ENCODE peak calls at places on chromosomes 7 and 10, in four cellular contexts. V, I, S and Y are unnamed samples.

GRCh38 chr10:22670796-22671195 is 43.6 kb downstream of the PIP4K2A start:
- DNase-seq in V (no peak), I (peak), S (no peak), Y (no peak)

GRCh38 chr7:146486519-146486918 is 369.9 kb downstream of the CNTNAP2 start:
- DNase-seq in I (no peak), V (no peak), S (no peak), Y (no peak)

GRCh38 chr10:32059472-32059871 is 3.2 kb upstream of the KIF5B start:
- DNase-seq in V (no peak), S (no peak), I (no peak), Y (no peak)

GRCh38 chr7:5643280-5643679 is 138.2 kb downstream of the RNF216 start:
- DNase-seq in I (peak), S (no peak), V (no peak), Y (peak)

GRCh38 chr10:53256623-53257022 is 484.0 kb upstream of the MBL2 start:
- DNase-seq in S (no peak), V (no peak), I (no peak), Y (no peak)

GRCh38 chr10:110610308-110610774 is 33.8 kb upstream of the RBM20 start:
- DNase-seq in I (peak), V (peak), S (no peak), Y (no peak)

GRCh38 chr10:73534857-73535256 is 39.0 kb upstream of the PPP3CB start:
- DNase-seq in V (no peak), S (no peak), I (no peak), Y (no peak)

GRCh38 chr7:130135208-130136205 is 65.2 kb downstream of the KLHDC10 start:
- DNase-seq in I (peak), S (no peak), V (no peak), Y (no peak)

GRCh38 chr7:28988818-28989595 is 30.9 kb upstream of the TRIL start:
- DNase-seq in V (no peak), S (peak), I (peak), Y (peak)

GRCh38 chr7:123271231-123271630 is 71.5 kb upstream of the SLC13A1 start:
- DNase-seq in I (peak), V (no peak), S (no peak), Y (no peak)

GRCh38 chr7:136869006-136869961 is 832 bp downstream of the CHRM2 start:
- DNase-seq in V (no peak), S (no peak), I (peak), Y (no peak)

GRCh38 chr7:90604383-90604782 is 8.3 kb downstream of the CDK14 start:
- DNase-seq in S (no peak), V (no peak), I (no peak), Y (no peak)

GRCh38 chr10:102523250-102524029 is 19.7 kb downstream of the SUFU start:
- DNase-seq in I (peak), S (no peak), V (no peak), Y (peak)

GRCh38 chr7:17524746-17525145 is 226.3 kb downstream of the AHR start:
- DNase-seq in S (no peak), V (no peak), I (peak), Y (no peak)

GRCh38 chr7:68911754-68912153 is 686.5 kb upstream of the AUTS2 start:
- DNase-seq in S (no peak), V (no peak), I (no peak), Y (no peak)

GRCh38 chr7:123608991-123609882 is 7.6 kb downstream of the ASB15 start:
- DNase-seq in S (no peak), I (no peak), V (no peak), Y (no peak)

GRCh38 chr10:22712959-22713852 is 1.2 kb downstream of the PIP4K2A start:
- DNase-seq in S (no peak), I (peak), V (peak), Y (no peak)

GRCh38 chr10:30185916-30186315 is 126.5 kb upstream of the JCAD start:
- DNase-seq in V (no peak), S (no peak), I (peak), Y (no peak)

GRCh38 chr7:2523461-2523905 is 3.9 kb downstream of the LFNG start:
- DNase-seq in I (no peak), S (no peak), V (no peak), Y (no peak)

GRCh38 chr7:64099656-64100531 is 54.7 kb downstream of the ZNF727 start:
- DNase-seq in V (no peak), S (peak), I (no peak), Y (no peak)

GRCh38 chr10:119896061-119896655 is 3.6 kb downstream of the SEC23IP start:
- DNase-seq in V (no peak), S (no peak), I (peak), Y (no peak)

GRCh38 chr7:79923953-79924352 is 210.7 kb upstream of the GNAI1 start:
- DNase-seq in V (no peak), I (no peak), S (no peak), Y (no peak)

GRCh38 chr7:122132341-122132740 is 11.7 kb downstream of the AASS start:
- DNase-seq in V (no peak), I (peak), S (no peak), Y (no peak)

GRCh38 chr10:4763960-4764428 is 62.0 kb upstream of the AKR1E2 start:
- DNase-seq in S (no peak), V (no peak), I (peak), Y (no peak)

GRCh38 chr7:17099083-17099973 is 199.1 kb upstream of the AHR start:
- DNase-seq in V (peak), I (peak), S (no peak), Y (no peak)

GRCh38 chr10:110414563-110415309 is 83.0 kb upstream of the DUSP5 start:
- DNase-seq in S (no peak), V (peak), I (peak), Y (no peak)

GRCh38 chr10:49177391-49178355 is 10.5 kb downstream of the TMEM273 start:
- DNase-seq in S (peak), I (peak), V (no peak), Y (peak)

GRCh38 chr10:25082276-25083204 is 66.1 kb downstream of the THNSL1 start:
- DNase-seq in S (no peak), I (no peak), V (peak), Y (no peak)

GRCh38 chr10:92125169-92125543 is 165.7 kb downstream of the CPEB3 start:
- DNase-seq in V (no peak), S (no peak), I (peak), Y (no peak)

GRCh38 chr7:70570029-70570428 is 561.9 kb upstream of the GALNT17 start:
- DNase-seq in S (no peak), V (no peak), I (no peak), Y (no peak)

DNA sequence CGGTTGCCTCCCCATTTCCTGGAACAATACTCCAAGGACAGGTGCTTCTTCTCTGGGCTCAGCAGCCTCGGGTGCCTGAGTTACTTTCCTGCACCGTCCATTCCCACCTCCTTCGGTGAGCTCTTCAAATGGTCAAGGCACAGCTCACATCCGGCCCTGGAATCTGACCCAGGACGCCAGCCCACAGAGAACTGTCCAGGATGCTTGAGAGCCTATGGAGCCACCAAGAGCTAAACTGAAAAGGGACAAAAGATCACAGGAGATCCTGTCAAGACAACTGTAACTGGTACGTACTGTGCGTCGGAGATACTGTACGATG is 72.5 kb downstream of the CTBP2 start:
- DNase-seq in I (no peak), V (no peak), S (no peak), Y (no peak)
- H3K27ac ChIP-seq in I (no peak), V (peak), S (no peak), Y (no peak)

DNA sequence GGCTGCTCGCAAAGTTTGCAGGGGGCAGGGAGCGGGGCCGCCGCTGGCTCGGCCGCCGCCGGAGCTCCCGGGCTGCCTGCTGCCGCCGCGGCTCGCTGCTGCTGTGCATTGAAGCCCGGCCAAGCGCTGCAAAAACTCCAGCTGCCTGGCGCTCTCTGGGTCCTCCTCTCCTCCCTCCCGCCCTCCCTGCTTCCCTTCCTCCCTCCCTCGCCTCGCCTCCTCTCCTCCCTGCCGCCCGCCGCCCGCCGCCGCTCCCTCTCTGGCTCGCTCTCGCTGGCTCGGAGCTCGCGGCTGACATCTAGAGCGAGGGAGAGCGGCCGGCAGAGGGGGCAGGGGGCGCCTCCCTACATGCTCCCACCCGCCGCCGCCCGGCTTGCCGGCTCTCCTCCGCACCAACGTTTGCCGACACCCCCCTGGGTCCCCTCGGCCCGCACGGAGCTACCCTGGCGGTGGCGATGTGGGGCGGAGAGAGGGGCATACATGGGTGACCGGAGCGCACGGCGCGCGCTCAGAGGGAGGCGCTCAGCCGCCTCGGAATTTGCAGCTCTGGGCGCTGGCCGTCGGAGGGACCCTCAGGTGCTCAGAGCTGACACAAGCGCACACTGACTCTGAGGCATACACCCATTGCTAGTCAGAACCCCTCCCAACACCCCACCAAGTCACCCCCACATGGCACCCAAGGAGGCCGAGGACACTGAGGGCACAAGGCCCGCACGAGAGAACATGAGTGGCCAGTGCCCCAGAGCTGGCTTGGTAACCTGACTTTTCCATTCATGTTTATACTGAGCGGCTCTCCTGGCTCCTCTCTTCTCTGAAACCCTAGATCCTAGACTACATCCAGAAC is 1.2 kb upstream of the PLXNA4 start:
- DNase-seq in I (peak), V (peak), S (no peak), Y (peak)
- TF ChIP-seq CTCF in I (peak), V (peak), S (peak), Y (no peak)

GRCh38 chr10:95275726-95276366 is 15.0 kb downstream of the PDLIM1 start:
- DNase-seq in S (no peak), V (peak), I (peak), Y (no peak)
- H3K4me3 ChIP-seq in S (no peak), V (no peak), I (no peak), Y (no peak)

GRCh38 chr10:79144341-79145173 is 75.8 kb downstream of the ZMIZ1 start:
- DNase-seq in S (no peak), I (no peak), V (no peak), Y (no peak)

GRCh38 chr10:79145174-79145483 is 76.4 kb downstream of the ZMIZ1 start:
- DNase-seq in I (no peak), V (no peak), S (no peak), Y (no peak)

GRCh38 chr10:79142522-79143309 is 74.0 kb downstream of the ZMIZ1 start:
- DNase-seq in S (no peak), V (no peak), I (no peak), Y (no peak)

GRCh38 chr10:79142064-79142491 is 73.3 kb downstream of the ZMIZ1 start:
- DNase-seq in S (peak), V (peak), I (peak), Y (no peak)

GRCh38 chr10:79143879-79144278 is 75.1 kb downstream of the ZMIZ1 start:
- DNase-seq in V (no peak), I (no peak), S (no peak), Y (no peak)
- H3K27ac ChIP-seq in V (peak), I (peak), S (peak), Y (no peak)

DNA sequence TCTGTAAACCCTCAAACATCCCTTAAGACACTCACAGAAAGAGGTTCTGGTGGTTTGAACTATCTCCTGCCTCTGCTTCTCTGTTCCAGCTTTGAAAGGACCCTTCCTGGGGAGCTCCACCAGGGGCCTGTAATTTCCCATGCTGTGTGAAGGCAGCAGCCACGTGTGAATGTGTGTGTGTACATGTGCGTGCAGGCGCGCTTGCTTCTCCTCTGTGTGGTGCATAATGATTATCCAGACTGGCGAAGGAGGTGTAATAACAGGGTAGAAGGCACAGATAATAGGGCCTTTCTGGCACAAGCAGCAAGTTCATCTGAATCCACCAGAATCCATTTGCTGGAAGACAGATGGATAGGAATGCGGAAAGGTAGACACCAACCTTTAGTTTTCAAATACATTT is 466.5 kb downstream of the GRID1 start:
- DNase-seq in S (no peak), V (no peak), I (no peak), Y (no peak)
- TF ChIP-seq CTCF in S (no peak), V (no peak), I (no peak), Y (no peak)

GRCh38 chr7:96388620-96389383 is 66.9 kb upstream of the SLC25A13 start:
- DNase-seq in S (peak), V (no peak), I (peak), Y (no peak)
- H3K4me3 ChIP-seq in S (no peak), V (no peak), I (no peak), Y (no peak)